ENCODE peak calls at places on chromosome 14, in four cellular contexts. Q is DND-41, W is upper lobe of right lung, T is psoas muscle. S is an unnamed sample.
A peak's percentile ranks its signal among the peaks of the same experiment; 100 is the strongest.

GRCh38 chr14:96038558-96038919 is 623 bp upstream of the C14orf132 start:
- DNase-seq in Q (no peak), W (no peak), T (no peak), S (no peak)

GRCh38 chr14:57051633-57052032 is 217.1 kb downstream of the EXOC5 start:
- DNase-seq in Q (no peak), W (no peak), T (no peak), S (no peak)

GRCh38 chr14:75282166-75282547 is 3.5 kb downstream of the FOS start:
- DNase-seq in Q (no peak), W (no peak), T (no peak), S (no peak)

GRCh38 chr14:75283884-75284563 is 5.4 kb downstream of the FOS start:
- DNase-seq in Q (no peak), W (peak; percentile 56), T (peak; percentile 54), S (no peak)

GRCh38 chr14:36442824-36443241 is 77.2 kb downstream of the NKX2-1 start:
- DNase-seq in Q (no peak), W (no peak), T (no peak), S (no peak)

GRCh38 chr14:72457641-72458040 is 436.3 kb downstream of the DPF3 start:
- DNase-seq in Q (no peak), W (no peak), T (no peak), S (no peak)

GRCh38 chr14:87888136-87888999 is 104.6 kb downstream of the GALC start:
- DNase-seq in Q (peak; percentile 42), W (no peak), T (no peak), S (no peak)

GRCh38 chr14:38197001-38197760 is 10.5 kb upstream of the SSTR1 start:
- DNase-seq in Q (no peak), W (no peak), T (no peak), S (no peak)

GRCh38 chr14:105087963-105088811 is 23.0 kb upstream of the GPR132 start:
- DNase-seq in Q (no peak), W (peak; percentile 84), T (no peak), S (no peak)

GRCh38 chr14:96001866-96002510 is 37.2 kb upstream of the C14orf132 start:
- DNase-seq in Q (no peak), W (no peak), T (no peak), S (no peak)

GRCh38 chr14:51041117-51041531 is 53.8 kb downstream of the TRIM9 start:
- DNase-seq in Q (no peak), W (no peak), T (no peak), S (no peak)

GRCh38 chr14:80212025-80212402 is 710 bp upstream of the DIO2 start:
- DNase-seq in Q (no peak), W (no peak), T (no peak), S (no peak)

GRCh38 chr14:30194769-30195168 is 267.1 kb upstream of the PRKD1 start:
- DNase-seq in Q (no peak), W (no peak), T (no peak), S (no peak)

GRCh38 chr14:68140111-68140741 is 320.6 kb downstream of the RAD51B start:
- DNase-seq in Q (no peak), W (no peak), T (no peak), S (no peak)

GRCh38 chr14:100159107-100159864 is at the start of gene DEGS2:
- DNase-seq in Q (no peak), W (peak; percentile 85), T (no peak), S (peak; percentile 61)

GRCh38 chr14:105168496-105168978 is at the start of gene JAG2:
- DNase-seq in Q (no peak), W (peak; percentile 83), T (peak; percentile 86), S (peak; percentile 33)

GRCh38 chr14:99333841-99334240 is 61.8 kb upstream of the BCL11B start:
- DNase-seq in Q (no peak), W (no peak), T (no peak), S (no peak)

GRCh38 chr14:103500148-103500990 is 22.3 kb downstream of the CKB start:
- DNase-seq in Q (peak; percentile 71), W (peak; percentile 93), T (peak; percentile 93), S (peak; percentile 73)

GRCh38 chr14:90387201-90387600 is 9.6 kb upstream of the CALM1 start:
- DNase-seq in Q (no peak), W (no peak), T (no peak), S (no peak)

GRCh38 chr14:74652541-74652940 is 40.5 kb upstream of the LTBP2 start:
- DNase-seq in Q (no peak), W (no peak), T (no peak), S (no peak)

GRCh38 chr14:96470331-96470730 is 31.9 kb upstream of the PAPOLA start:
- DNase-seq in Q (no peak), W (no peak), T (no peak), S (no peak)

GRCh38 chr14:32397871-32398640 is 69.0 kb downstream of the AKAP6 start:
- DNase-seq in Q (no peak), W (no peak), T (no peak), S (no peak)

GRCh38 chr14:32399920-32400319 is 70.8 kb downstream of the AKAP6 start:
- DNase-seq in Q (no peak), W (no peak), T (no peak), S (no peak)

GRCh38 chr14:32403688-32404087 is 74.6 kb downstream of the AKAP6 start:
- DNase-seq in Q (no peak), W (no peak), T (no peak), S (no peak)

GRCh38 chr14:32396874-32397273 is 67.8 kb downstream of the AKAP6 start:
- DNase-seq in Q (no peak), W (no peak), T (no peak), S (no peak)

GRCh38 chr14:32400480-32400879 is 71.4 kb downstream of the AKAP6 start:
- DNase-seq in Q (no peak), W (no peak), T (no peak), S (no peak)
- H3K27ac ChIP-seq in Q (no peak overlapping the region), W (no peak overlapping the region), T (no peak overlapping the region), S (no peak overlapping the region)

GRCh38 chr14:101558739-101559240 is 2.5 kb upstream of the DIO3 start:
- DNase-seq in Q (no peak), W (no peak), T (peak; percentile 34), S (no peak)

GRCh38 chr14:101556566-101557320 is 4.6 kb upstream of the DIO3 start:
- DNase-seq in Q (no peak), W (no peak), T (peak; percentile 30), S (no peak)

GRCh38 chr14:101557321-101557695 is 4.0 kb upstream of the DIO3 start:
- DNase-seq in Q (no peak), W (no peak), T (peak; percentile 41), S (no peak)

GRCh38 chr14:101559250-101559623 is 2.1 kb upstream of the DIO3 start:
- DNase-seq in Q (no peak), W (no peak), T (no peak), S (no peak)

DNA sequence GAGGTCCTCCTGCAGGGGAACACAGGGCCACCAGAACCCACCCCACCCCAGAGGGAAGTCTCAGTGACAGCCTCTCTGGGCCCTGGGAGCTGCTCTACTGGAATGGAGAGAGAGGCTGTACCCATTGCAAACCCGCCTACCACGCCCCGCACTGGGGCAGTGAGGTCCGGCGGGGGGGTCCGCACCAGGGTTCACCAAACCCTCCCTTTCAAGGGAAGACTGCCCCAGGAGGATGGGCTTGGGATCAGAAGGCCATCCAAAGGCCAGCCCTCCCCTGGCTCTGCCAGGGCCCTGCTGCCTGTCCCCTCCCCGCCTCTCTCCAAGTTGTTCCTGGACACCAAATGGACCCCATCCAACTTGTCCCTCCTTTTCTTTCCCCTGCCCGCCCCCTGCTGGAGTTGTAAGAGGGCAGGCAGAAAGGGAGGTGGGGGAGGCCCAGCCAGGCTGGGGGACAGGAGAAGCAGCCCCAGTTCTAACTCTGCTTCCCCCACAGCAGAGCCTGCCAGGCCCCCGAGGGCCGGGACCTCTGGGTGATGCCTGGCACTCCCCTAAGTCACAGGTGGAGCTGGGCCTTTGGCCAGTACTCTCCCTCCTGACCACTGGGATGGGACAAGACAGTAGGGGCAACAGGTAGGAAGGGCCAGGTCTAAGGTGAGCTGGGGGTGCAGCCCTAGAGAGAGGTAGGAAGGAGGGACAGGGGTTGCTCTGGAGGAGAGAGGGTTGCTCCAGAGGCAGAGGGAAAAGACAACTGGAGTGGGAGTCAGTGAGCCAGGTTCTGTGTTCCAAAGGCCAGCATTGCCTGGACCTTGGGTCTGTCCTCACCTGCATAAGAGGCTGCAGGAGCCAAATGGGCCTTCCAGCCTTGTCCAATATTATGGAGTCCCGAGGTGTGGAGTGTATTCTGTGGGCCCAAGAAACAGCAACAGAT is 3.2 kb upstream of the DIO3 start:
- DNase-seq in Q (no peak), W (no peak), T (peak; percentile 73), S (no peak)
- TF ChIP-seq CTCF in Q (peak; percentile 11), W (peak; percentile 25), T (peak; percentile 5), S (no peak)

DNA sequence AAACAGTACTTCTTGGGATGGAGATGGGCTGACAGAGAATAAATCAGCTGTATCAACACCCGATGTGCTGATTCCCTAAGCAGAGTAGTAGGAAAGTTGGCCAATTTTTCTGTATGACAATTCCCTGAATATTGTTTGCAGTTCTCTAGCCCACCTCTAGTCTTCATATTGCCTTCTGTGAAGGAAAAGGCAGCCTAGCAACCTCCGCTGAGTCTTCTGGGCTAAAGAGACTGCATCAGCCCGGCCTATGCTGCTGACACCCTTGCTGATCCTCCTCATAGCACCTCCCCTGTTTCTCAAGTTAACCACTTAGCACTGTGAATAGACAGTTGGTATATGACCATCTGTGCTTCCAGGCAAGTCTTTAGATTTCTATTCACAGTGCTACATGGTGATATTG is 161.1 kb upstream of the EGLN3 start:
- DNase-seq in Q (no peak), W (no peak), T (no peak), S (no peak)
- H3K27ac ChIP-seq in Q (no peak overlapping the region), W (no peak overlapping the region), T (no peak overlapping the region), S (no peak overlapping the region)

DNA sequence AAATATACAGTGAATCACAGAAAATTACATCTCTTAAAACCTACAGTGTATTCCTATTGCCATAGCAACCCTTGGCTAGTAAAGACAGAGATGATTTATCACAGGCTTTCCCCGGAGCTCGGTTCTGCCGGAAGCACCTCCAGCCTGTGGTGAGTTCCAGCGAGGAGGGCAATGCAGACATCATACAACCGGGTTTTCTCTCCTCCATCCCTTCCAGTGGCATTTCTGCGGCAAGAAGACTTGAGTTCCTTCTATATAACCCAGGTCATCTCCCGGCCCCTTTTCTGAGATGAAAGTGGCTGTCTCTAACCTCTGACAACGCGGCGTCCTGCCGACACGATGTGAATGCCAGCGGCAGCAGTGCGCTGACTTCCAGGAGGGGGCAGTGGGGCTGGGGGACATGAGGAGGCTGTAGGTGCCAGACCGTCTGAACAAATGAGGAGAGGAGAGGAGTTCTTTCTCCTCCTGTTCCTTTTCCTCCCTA is 68.5 kb upstream of the MAX start:
- DNase-seq in Q (peak; percentile 63), W (no peak), T (no peak), S (peak; percentile 23)
- TF ChIP-seq CTCF in Q (peak; percentile 63), W (no peak), T (no peak), S (no peak)

DNA sequence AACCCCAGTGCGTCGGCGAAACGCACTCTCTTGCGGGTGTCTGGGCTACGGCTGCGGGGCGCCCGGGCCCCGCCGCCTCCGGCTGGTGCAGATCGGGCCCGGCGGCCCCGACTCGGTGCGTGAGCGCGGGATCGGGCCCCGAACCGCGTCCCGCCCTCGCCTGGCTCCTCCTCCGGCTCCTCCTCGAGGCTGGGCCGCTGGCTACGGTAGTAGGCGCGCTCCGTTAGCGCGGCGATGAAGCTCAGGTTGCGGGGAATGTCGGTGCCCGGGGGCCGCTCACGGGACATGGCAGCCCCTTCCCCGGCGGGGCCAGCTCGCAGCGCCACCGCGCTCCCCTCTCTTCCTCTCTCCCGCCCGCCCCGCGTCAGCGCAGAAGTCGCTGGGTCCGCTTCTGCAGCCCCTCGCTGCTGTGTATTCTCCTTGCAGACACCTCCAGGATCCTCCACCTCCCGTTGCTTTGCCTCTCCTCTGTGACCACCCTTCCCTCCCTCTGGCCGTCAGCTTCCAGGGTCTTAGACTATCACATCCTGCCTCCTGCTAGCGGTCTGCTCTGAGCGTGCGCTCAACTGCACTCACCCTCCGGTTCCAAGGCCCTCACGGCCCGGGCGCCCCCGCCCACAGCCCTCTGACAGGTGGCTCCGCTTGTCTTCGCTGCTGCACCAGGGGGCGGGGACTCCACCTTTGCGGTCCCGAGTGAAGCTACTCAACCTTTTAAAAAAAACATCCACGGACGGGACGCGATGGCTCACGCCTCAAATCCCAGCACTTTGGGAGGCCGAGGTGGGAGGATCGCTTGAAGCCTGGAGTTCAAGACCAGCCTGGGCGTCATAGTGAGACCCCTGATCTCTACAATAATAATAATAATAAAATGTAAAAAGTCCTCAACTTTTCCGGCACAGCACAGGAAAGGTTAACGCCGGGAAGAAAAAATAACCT is at the start of gene PPP1R3E:
- DNase-seq in Q (peak; percentile 83), W (peak; percentile 88), T (peak; percentile 83), S (peak; percentile 90)
- H3K27ac ChIP-seq in Q (peak within 1 kb of the TSS; percentile 97), W (peak within 1 kb of the TSS; percentile 92), T (peak within 1 kb of the TSS; percentile 93), S (peak within 1 kb of the TSS; percentile 97)